ENCODE peak calls at places on chromosomes 12 and 14, in six cellular contexts. One of them, this sample, is unnamed.

GRCh38 chr14:61510736-61511557 is 184.4 kb upstream of the HIF1A start:
- DNase-seq in Calu3: no peak
- DNase-seq in dermis blood vessel endothelial cell: no peak
- DNase-seq in ELF-1: no peak
- DNase-seq in neural crest cell: no peak
- DNase-seq in GM12891: no peak
- DNase-seq in this sample: no peak

GRCh38 chr14:68291820-68292219 is 472.2 kb downstream of the RAD51B start:
- DNase-seq in GM12891: no peak
- DNase-seq in Calu3: no peak
- DNase-seq in neural crest cell: no peak
- DNase-seq in ELF-1: peak
- DNase-seq in dermis blood vessel endothelial cell: no peak
- DNase-seq in this sample: no peak

GRCh38 chr14:71206766-71207371 is 299.6 kb downstream of the PCNX1 start:
- DNase-seq in neural crest cell: no peak
- DNase-seq in dermis blood vessel endothelial cell: peak
- DNase-seq in ELF-1: no peak
- DNase-seq in GM12891: no peak
- DNase-seq in Calu3: peak
- DNase-seq in this sample: peak

GRCh38 chr14:38964630-38965029 is 138.4 kb downstream of the SEC23A start:
- DNase-seq in GM12891: no peak
- DNase-seq in Calu3: no peak
- DNase-seq in ELF-1: no peak
- DNase-seq in dermis blood vessel endothelial cell: no peak
- DNase-seq in neural crest cell: no peak
- DNase-seq in this sample: no peak

GRCh38 chr12:30806989-30807694 is 52.4 kb upstream of the CAPRIN2 start:
- DNase-seq in Calu3: peak
- DNase-seq in GM12891: no peak
- DNase-seq in dermis blood vessel endothelial cell: peak
- DNase-seq in ELF-1: peak
- DNase-seq in neural crest cell: no peak
- DNase-seq in this sample: peak

GRCh38 chr12:116113398-116114130 is 163.9 kb downstream of the MED13L start:
- DNase-seq in dermis blood vessel endothelial cell: no peak
- DNase-seq in ELF-1: no peak
- DNase-seq in neural crest cell: no peak
- DNase-seq in GM12891: no peak
- DNase-seq in Calu3: no peak
- DNase-seq in this sample: no peak

GRCh38 chr12:2341871-2342270 is 289.1 kb downstream of the CACNA1C start:
- DNase-seq in ELF-1: no peak
- DNase-seq in neural crest cell: no peak
- DNase-seq in dermis blood vessel endothelial cell: no peak
- DNase-seq in GM12891: no peak
- DNase-seq in Calu3: no peak
- DNase-seq in this sample: no peak

GRCh38 chr12:110258466-110258865 is 22.6 kb upstream of the ATP2A2 start:
- DNase-seq in GM12891: no peak
- DNase-seq in dermis blood vessel endothelial cell: no peak
- DNase-seq in Calu3: no peak
- DNase-seq in neural crest cell: no peak
- DNase-seq in ELF-1: no peak
- DNase-seq in this sample: no peak

GRCh38 chr12:94874086-94874985 is 129.2 kb downstream of the NDUFA12 start:
- DNase-seq in GM12891: no peak
- DNase-seq in ELF-1: peak
- DNase-seq in neural crest cell: no peak
- DNase-seq in dermis blood vessel endothelial cell: no peak
- DNase-seq in Calu3: no peak
- DNase-seq in this sample: no peak

GRCh38 chr14:58547649-58548048 is 90.1 kb upstream of the DACT1 start:
- DNase-seq in ELF-1: no peak
- DNase-seq in dermis blood vessel endothelial cell: no peak
- DNase-seq in GM12891: no peak
- DNase-seq in Calu3: no peak
- DNase-seq in neural crest cell: no peak
- DNase-seq in this sample: no peak

GRCh38 chr12:46915861-46916260 is 90.1 kb upstream of the SLC38A4 start:
- DNase-seq in GM12891: no peak
- DNase-seq in dermis blood vessel endothelial cell: no peak
- DNase-seq in Calu3: no peak
- DNase-seq in neural crest cell: no peak
- DNase-seq in ELF-1: no peak
- DNase-seq in this sample: no peak

GRCh38 chr12:124411291-124411878 is 116.5 kb downstream of the RFLNA start:
- DNase-seq in dermis blood vessel endothelial cell: no peak
- DNase-seq in GM12891: no peak
- DNase-seq in ELF-1: no peak
- DNase-seq in Calu3: no peak
- DNase-seq in neural crest cell: no peak
- DNase-seq in this sample: no peak

GRCh38 chr12:120041386-120042231 is 52.6 kb downstream of the BICDL1 start:
- DNase-seq in GM12891: no peak
- DNase-seq in dermis blood vessel endothelial cell: no peak
- DNase-seq in ELF-1: no peak
- DNase-seq in Calu3: no peak
- DNase-seq in neural crest cell: peak
- DNase-seq in this sample: no peak

GRCh38 chr14:66174453-66174891 is 311.7 kb upstream of the CCDC196 start:
- DNase-seq in GM12891: no peak
- DNase-seq in dermis blood vessel endothelial cell: no peak
- DNase-seq in neural crest cell: no peak
- DNase-seq in Calu3: no peak
- DNase-seq in ELF-1: peak
- DNase-seq in this sample: no peak

GRCh38 chr12:68532204-68532886 is 78.4 kb upstream of the RAP1B start:
- DNase-seq in GM12891: no peak
- DNase-seq in ELF-1: no peak
- DNase-seq in neural crest cell: no peak
- DNase-seq in Calu3: no peak
- DNase-seq in dermis blood vessel endothelial cell: no peak
- DNase-seq in this sample: no peak

GRCh38 chr12:27193106-27193505 is 51.0 kb upstream of the STK38L start:
- DNase-seq in dermis blood vessel endothelial cell: no peak
- DNase-seq in Calu3: no peak
- DNase-seq in GM12891: no peak
- DNase-seq in ELF-1: no peak
- DNase-seq in neural crest cell: no peak
- DNase-seq in this sample: no peak

GRCh38 chr12:111270773-111271172 is 98.1 kb downstream of the PHETA1 start:
- DNase-seq in ELF-1: peak
- DNase-seq in dermis blood vessel endothelial cell: no peak
- DNase-seq in neural crest cell: no peak
- DNase-seq in GM12891: no peak
- DNase-seq in Calu3: peak
- DNase-seq in this sample: no peak

GRCh38 chr14:69531135-69531534 is 43.5 kb downstream of the CCDC177 start:
- DNase-seq in neural crest cell: no peak
- DNase-seq in GM12891: no peak
- DNase-seq in ELF-1: no peak
- DNase-seq in Calu3: no peak
- DNase-seq in dermis blood vessel endothelial cell: no peak
- DNase-seq in this sample: no peak

GRCh38 chr12:93287152-93287551 is 90.6 kb upstream of the NUDT4 start:
- DNase-seq in ELF-1: no peak
- DNase-seq in dermis blood vessel endothelial cell: peak
- DNase-seq in GM12891: no peak
- DNase-seq in neural crest cell: no peak
- DNase-seq in Calu3: no peak
- DNase-seq in this sample: peak

GRCh38 chr14:57066463-57066862 is 202.2 kb downstream of the EXOC5 start:
- DNase-seq in neural crest cell: no peak
- DNase-seq in ELF-1: no peak
- DNase-seq in Calu3: no peak
- DNase-seq in GM12891: no peak
- DNase-seq in dermis blood vessel endothelial cell: no peak
- DNase-seq in this sample: no peak

GRCh38 chr12:106127289-106128126 is 11.2 kb downstream of the NUAK1 start:
- DNase-seq in GM12891: no peak
- DNase-seq in ELF-1: no peak
- DNase-seq in Calu3: no peak
- DNase-seq in neural crest cell: no peak
- DNase-seq in dermis blood vessel endothelial cell: no peak
- DNase-seq in this sample: no peak

GRCh38 chr12:105330938-105331804 is 680 bp downstream of the C12orf75 start:
- DNase-seq in Calu3: peak
- DNase-seq in GM12891: no peak
- DNase-seq in ELF-1: no peak
- DNase-seq in dermis blood vessel endothelial cell: peak
- DNase-seq in neural crest cell: peak
- DNase-seq in this sample: no peak

GRCh38 chr14:55350461-55350860 is 61.2 kb downstream of the ATG14 start:
- DNase-seq in Calu3: no peak
- DNase-seq in GM12891: no peak
- DNase-seq in ELF-1: no peak
- DNase-seq in dermis blood vessel endothelial cell: no peak
- DNase-seq in neural crest cell: no peak
- DNase-seq in this sample: no peak

GRCh38 chr12:96177013-96177412 is 17.2 kb upstream of the ELK3 start:
- DNase-seq in ELF-1: no peak
- DNase-seq in dermis blood vessel endothelial cell: peak
- DNase-seq in Calu3: no peak
- DNase-seq in GM12891: no peak
- DNase-seq in neural crest cell: no peak
- DNase-seq in this sample: peak

GRCh38 chr12:11728154-11728755 is 78.8 kb downstream of the ETV6 start:
- DNase-seq in dermis blood vessel endothelial cell: no peak
- DNase-seq in neural crest cell: no peak
- DNase-seq in Calu3: no peak
- DNase-seq in ELF-1: no peak
- DNase-seq in GM12891: no peak
- DNase-seq in this sample: no peak

GRCh38 chr12:11981174-11981733 is 89.5 kb upstream of the BCL2L14 start:
- DNase-seq in neural crest cell: no peak
- DNase-seq in dermis blood vessel endothelial cell: no peak
- DNase-seq in ELF-1: no peak
- DNase-seq in Calu3: no peak
- DNase-seq in GM12891: no peak
- DNase-seq in this sample: no peak

GRCh38 chr14:64465856-64466554 is 706 bp downstream of the AKAP5 start:
- DNase-seq in GM12891: no peak
- DNase-seq in ELF-1: peak
- DNase-seq in dermis blood vessel endothelial cell: peak
- DNase-seq in Calu3: peak
- DNase-seq in neural crest cell: peak
- DNase-seq in this sample: peak

GRCh38 chr14:102525213-102526143 is 15.9 kb upstream of the ANKRD9 start:
- DNase-seq in neural crest cell: no peak
- DNase-seq in GM12891: no peak
- DNase-seq in dermis blood vessel endothelial cell: peak
- DNase-seq in Calu3: peak
- DNase-seq in ELF-1: no peak
- DNase-seq in this sample: no peak

GRCh38 chr14:104881369-104881979 is 16.4 kb downstream of the CEP170B start:
- DNase-seq in Calu3: no peak
- DNase-seq in neural crest cell: no peak
- DNase-seq in GM12891: no peak
- DNase-seq in dermis blood vessel endothelial cell: no peak
- DNase-seq in ELF-1: no peak
- DNase-seq in this sample: no peak

GRCh38 chr14:71320734-71321555 is 413.7 kb downstream of the PCNX1 start:
- DNase-seq in ELF-1: peak
- DNase-seq in neural crest cell: peak
- DNase-seq in dermis blood vessel endothelial cell: peak
- DNase-seq in GM12891: peak
- DNase-seq in Calu3: peak
- DNase-seq in this sample: peak

GRCh38 chr14:97187916-97188315 is 390.7 kb downstream of the VRK1 start:
- DNase-seq in neural crest cell: no peak
- DNase-seq in GM12891: no peak
- DNase-seq in Calu3: no peak
- DNase-seq in dermis blood vessel endothelial cell: no peak
- DNase-seq in ELF-1: no peak
- DNase-seq in this sample: no peak

GRCh38 chr12:57543666-57544065 is 3.3 kb downstream of the DCTN2 start:
- DNase-seq in dermis blood vessel endothelial cell: peak
- DNase-seq in neural crest cell: no peak
- DNase-seq in GM12891: no peak
- DNase-seq in ELF-1: no peak
- DNase-seq in Calu3: no peak
- DNase-seq in this sample: peak

GRCh38 chr14:22472935-22473854 is 115.8 kb downstream of the DAD1 start:
- DNase-seq in neural crest cell: peak
- DNase-seq in GM12891: peak
- DNase-seq in Calu3: peak
- DNase-seq in dermis blood vessel endothelial cell: peak
- DNase-seq in ELF-1: peak
- DNase-seq in this sample: peak

GRCh38 chr14:99265571-99265970 is 6.4 kb downstream of the BCL11B start:
- DNase-seq in ELF-1: no peak
- DNase-seq in dermis blood vessel endothelial cell: no peak
- DNase-seq in GM12891: no peak
- DNase-seq in Calu3: no peak
- DNase-seq in neural crest cell: no peak
- DNase-seq in this sample: no peak

GRCh38 chr14:100710391-100711116 is 16.1 kb upstream of the DLK1 start:
- DNase-seq in neural crest cell: no peak
- DNase-seq in Calu3: no peak
- DNase-seq in GM12891: no peak
- DNase-seq in dermis blood vessel endothelial cell: no peak
- DNase-seq in ELF-1: no peak
- DNase-seq in this sample: no peak

GRCh38 chr14:61467281-61467680 is 145.9 kb downstream of the PRKCH start:
- DNase-seq in Calu3: no peak
- DNase-seq in neural crest cell: no peak
- DNase-seq in dermis blood vessel endothelial cell: no peak
- DNase-seq in GM12891: no peak
- DNase-seq in ELF-1: no peak
- DNase-seq in this sample: no peak

GRCh38 chr14:95387826-95388445 is 68.2 kb upstream of the CLMN start:
- DNase-seq in Calu3: no peak
- DNase-seq in GM12891: no peak
- DNase-seq in neural crest cell: no peak
- DNase-seq in dermis blood vessel endothelial cell: no peak
- DNase-seq in ELF-1: no peak
- DNase-seq in this sample: no peak

GRCh38 chr14:79562158-79562557 is 649.1 kb downstream of the DIO2 start:
- DNase-seq in Calu3: no peak
- DNase-seq in GM12891: no peak
- DNase-seq in neural crest cell: no peak
- DNase-seq in ELF-1: no peak
- DNase-seq in dermis blood vessel endothelial cell: no peak
- DNase-seq in this sample: no peak

This sample was measured in endothelial cell of umbilical vein.